ENCODE peak calls at places on chromosomes 7 and 10, in four cellular contexts. I, F, D and K are unnamed samples.

GRCh38 chr10:114684085-114684821 is 26.2 kb upstream of the ABLIM1 start:
- DNase-seq in F (peak; percentile 85), I (peak; percentile 79), D (no peak), K (no peak)

GRCh38 chr7:39666562-39666961 is 43.2 kb downstream of the RALA start:
- DNase-seq in D (no peak), I (no peak), F (no peak), K (no peak)

GRCh38 chr10:101839421-101840063 is 4.1 kb downstream of the KCNIP2 start:
- DNase-seq in I (no peak), D (no peak), F (no peak), K (no peak)

GRCh38 chr7:31432166-31432565 is 81.7 kb upstream of the ITPRID1 start:
- DNase-seq in D (no peak), I (no peak), F (no peak), K (no peak)

GRCh38 chr10:100909506-100910260 is 3.1 kb upstream of the SLF2 start:
- DNase-seq in I (no peak), F (peak; percentile 40), D (no peak), K (no peak)

GRCh38 chr10:120741415-120741814 is 109.7 kb upstream of the WDR11 start:
- DNase-seq in I (no peak), D (no peak), F (no peak), K (no peak)

GRCh38 chr7:34313289-34313688 is 344.7 kb upstream of the NPSR1 start:
- DNase-seq in D (no peak), F (no peak), I (no peak), K (no peak)

GRCh38 chr7:45036801-45037200 is 36.8 kb downstream of the CCM2 start:
- DNase-seq in D (no peak), I (no peak), F (no peak), K (no peak)

GRCh38 chr10:18949391-18949790 is 99.2 kb upstream of the MALRD1 start:
- DNase-seq in I (no peak), F (no peak), D (no peak), K (no peak)

GRCh38 chr10:124099603-124100002 is 6.2 kb upstream of the CHST15 start:
- DNase-seq in D (no peak), F (no peak), I (no peak), K (no peak)

GRCh38 chr7:123712619-123713018 is 36.2 kb downstream of the WASL start:
- DNase-seq in D (no peak), F (no peak), I (no peak), K (no peak)

GRCh38 chr7:151550601-151551286 is 31.0 kb upstream of the RHEB start:
- DNase-seq in F (peak; percentile 62), D (no peak), I (no peak), K (no peak)

GRCh38 chr10:52729259-52730104 is 43.1 kb downstream of the MBL2 start:
- DNase-seq in I (no peak), F (peak; percentile 66), D (no peak), K (no peak)

GRCh38 chr7:517848-518629 is 1.6 kb downstream of the PDGFA start:
- DNase-seq in D (no peak), I (no peak), F (peak; percentile 46), K (no peak)

GRCh38 chr10:75083972-75084833 is 27.3 kb upstream of the SAMD8 start:
- DNase-seq in F (no peak), I (no peak), D (no peak), K (no peak)

GRCh38 chr10:47101807-47102206 is 190.6 kb downstream of the PTPN20 start:
- DNase-seq in I (no peak), D (no peak), F (no peak), K (peak; percentile 49)

GRCh38 chr7:134701272-134701671 is 54.6 kb downstream of the BPGM start:
- DNase-seq in D (no peak), F (peak; percentile 55), I (no peak), K (no peak)

GRCh38 chr7:99833289-99833877 is 5.6 kb downstream of the CYP3A43 start:
- DNase-seq in I (no peak), F (peak; percentile 11), D (no peak), K (no peak)

GRCh38 chr7:100693312-100694195 is 496 bp downstream of the GIGYF1 start:
- DNase-seq in D (peak; percentile 50), I (no peak), F (peak; percentile 23), K (no peak)

GRCh38 chr7:32115831-32116230 is 45.6 kb upstream of the PDE1C start:
- DNase-seq in I (no peak), D (no peak), F (no peak), K (no peak)

GRCh38 chr10:76150139-76150885 is 718.9 kb downstream of the LRMDA start:
- DNase-seq in D (no peak), F (no peak), I (no peak), K (no peak)

GRCh38 chr7:105828141-105828540 is 48.3 kb downstream of the ATXN7L1 start:
- DNase-seq in D (no peak), F (no peak), I (no peak), K (no peak)

DNA sequence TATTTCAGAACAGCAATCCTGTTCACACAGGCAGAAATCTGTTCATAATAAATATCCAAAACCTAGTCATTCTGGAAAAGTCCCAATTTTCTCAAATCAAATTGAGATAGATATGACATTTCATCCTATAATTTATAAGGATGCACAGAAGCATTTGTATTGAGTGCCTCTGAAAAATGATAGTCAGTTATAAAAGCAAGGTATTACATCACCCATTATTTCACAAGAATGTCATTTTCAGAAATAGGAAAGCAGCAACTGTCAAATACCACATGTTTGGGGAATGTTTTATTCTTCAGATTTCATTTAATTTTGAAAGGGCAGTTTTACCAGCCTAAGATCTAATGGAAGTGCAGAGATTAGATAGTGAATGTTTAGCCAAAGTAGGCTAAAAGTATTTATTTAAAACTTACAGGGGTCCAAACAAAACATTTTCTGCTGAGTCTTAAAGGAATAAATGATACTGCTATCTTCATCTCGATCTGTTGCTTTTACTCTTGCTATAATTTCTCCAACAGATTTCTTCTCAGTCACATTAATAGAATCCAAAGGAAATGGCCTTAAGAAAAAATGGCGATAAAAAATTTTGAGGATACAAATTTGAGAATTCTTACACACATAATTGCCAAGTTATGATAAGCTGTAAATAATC is 185.8 kb downstream of the HGF start:
- DNase-seq in F (no peak), D (no peak), I (no peak), K (no peak)
- TF ChIP-seq POLR2AphosphoS5 in F (no peak), D (no peak), I (no peak), K (no peak)

DNA sequence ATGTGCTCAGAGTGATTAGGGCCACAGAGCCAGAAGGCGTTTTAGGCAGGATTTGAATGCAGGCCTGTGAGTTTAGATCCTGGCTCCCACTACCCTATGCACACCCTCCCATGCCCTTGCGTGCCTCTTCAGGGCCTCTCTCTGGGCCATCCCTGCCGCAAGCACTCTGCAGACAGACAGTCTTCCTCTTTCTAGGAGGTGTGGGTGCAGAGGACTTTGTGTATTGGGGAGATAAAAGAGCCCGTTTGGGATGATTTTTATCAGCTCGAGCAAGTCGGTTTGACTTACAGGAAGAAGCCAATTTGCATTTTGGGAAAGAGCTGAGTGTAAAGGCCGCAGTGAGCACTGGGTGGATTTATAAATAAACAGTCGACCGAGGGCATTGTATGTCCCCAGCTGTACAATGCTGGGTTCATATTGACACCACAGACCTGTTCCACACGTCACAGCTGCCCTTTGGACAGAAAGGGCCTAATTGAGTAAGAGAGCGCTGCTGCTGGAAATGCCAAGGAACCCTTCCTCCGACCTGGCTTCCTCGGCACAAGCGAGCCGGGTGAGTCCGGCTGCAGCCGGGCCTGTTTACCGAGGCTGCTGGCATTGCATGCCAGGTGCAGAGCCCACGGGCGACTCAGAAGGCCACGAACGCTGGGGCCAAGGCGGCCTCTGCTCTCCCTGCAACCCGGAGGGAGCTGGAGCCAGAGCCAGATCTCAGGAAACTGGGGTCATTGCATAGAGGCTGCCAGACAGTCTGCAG is 25.1 kb downstream of the ZMIZ1 start:
- DNase-seq in I (no peak), D (peak; percentile 84), F (peak; percentile 78), K (no peak)
- TF ChIP-seq POLR2A in I (no peak), D (no peak), F (no peak), K (no peak)

GRCh38 chr10:21518629-21519321 is 6.7 kb downstream of the SKIDA1 start:
- DNase-seq in D (no peak), F (peak; percentile 61), I (no peak), K (no peak)
- TF ChIP-seq POLR2AphosphoS5 in D (no peak), F (no peak), I (no peak), K (no peak)

GRCh38 chr10:4661572-4662255 is 164.3 kb upstream of the AKR1E2 start:
- DNase-seq in I (peak; percentile 93), D (no peak), F (no peak), K (no peak)
- TF ChIP-seq POLR2A in I (no peak), D (no peak), F (no peak), K (no peak)

GRCh38 chr7:91655656-91656055 is 224.8 kb downstream of the MTERF1 start:
- DNase-seq in D (no peak), I (no peak), F (no peak), K (no peak)
- TF ChIP-seq POLR2AphosphoS5 in D (no peak), I (no peak), F (no peak), K (no peak)

GRCh38 chr10:22316286-22317120 is at the start of gene COMMD3:
- DNase-seq in D (peak; percentile 83), F (peak; percentile 88), I (peak; percentile 92), K (peak; percentile 94)
- TF ChIP-seq POLR2A in D (peak; percentile 42), F (peak; percentile 89), I (peak; percentile 16), K (peak; percentile 54)

GRCh38 chr7:55545496-55545895 is 26.8 kb downstream of the VOPP1 start:
- DNase-seq in D (no peak), F (no peak), I (no peak), K (no peak)

GRCh38 chr7:55549457-55549856 is 22.8 kb downstream of the VOPP1 start:
- DNase-seq in I (no peak), F (no peak), D (no peak), K (no peak)

GRCh38 chr7:55550010-55550409 is 22.3 kb downstream of the VOPP1 start:
- DNase-seq in D (peak; percentile 82), I (no peak), F (peak; percentile 69), K (no peak)

GRCh38 chr7:55548295-55548731 is 24.0 kb downstream of the VOPP1 start:
- DNase-seq in I (no peak), F (no peak), D (no peak), K (no peak)

GRCh38 chr7:55546826-55547225 is 25.5 kb downstream of the VOPP1 start:
- DNase-seq in D (peak; percentile 74), I (peak; percentile 81), F (peak; percentile 83), K (no peak)
- TF ChIP-seq POLR2AphosphoS5 in D (no peak), I (peak; percentile 17), F (peak; percentile 24), K (no peak)